ENCODE peak calls at places on chromosomes 5 and 9, in nine cellular contexts. T is mucosa of descending colon, P is GM23338, F is MM.1S, N is bronchial epithelial cell, E is fibroblast of lung, G is WERI-Rb-1, V is astrocyte of the spinal cord, S is transverse colon. O is an unnamed sample.

GRCh38 chr5:73433272-73433981 is 15.2 kb downstream of the FOXD1 start:
- DNase-seq in T (no peak), P (no peak), F (no peak), N (no peak), E (no peak), G (no peak), V (peak), S (no peak), O (no peak)

GRCh38 chr9:109588415-109588814 is 90.3 kb upstream of the PTPN3 start:
- DNase-seq in T (no peak), P (no peak), F (no peak), N (no peak), E (no peak), G (no peak), V (no peak), S (no peak), O (no peak)

GRCh38 chr5:164191240-164191639 is 685.8 kb downstream of the MAT2B start:
- DNase-seq in T (no peak), P (no peak), F (no peak), N (no peak), E (peak), G (no peak), V (peak), S (peak), O (peak)

GRCh38 chr5:139828207-139828895 is 32.7 kb downstream of the PSD2 start:
- DNase-seq in T (no peak), P (no peak), F (no peak), N (no peak), E (no peak), G (no peak), V (no peak), S (no peak), O (no peak)

GRCh38 chr9:137156567-137157375 is 13.1 kb downstream of the LRRC26 start:
- DNase-seq in T (no peak), P (peak), F (peak), N (no peak), E (peak), G (no peak), V (peak), S (peak), O (no peak)

GRCh38 chr9:116549061-116549664 is 137.9 kb upstream of the TRIM32 start:
- DNase-seq in T (peak), P (no peak), F (no peak), N (peak), E (peak), G (no peak), V (peak), S (peak), O (peak)

GRCh38 chr9:85959955-85960354 is 19.0 kb downstream of the NAA35 start:
- DNase-seq in T (no peak), P (no peak), F (no peak), N (no peak), E (no peak), G (no peak), V (no peak), S (no peak), O (no peak)

GRCh38 chr5:120415985-120416384 is 48.1 kb upstream of the PRR16 start:
- DNase-seq in T (no peak), P (peak), F (no peak), N (no peak), E (no peak), G (no peak), V (no peak), S (no peak), O (peak)

GRCh38 chr5:76521240-76521758 is 101.9 kb downstream of the F2RL2 start:
- DNase-seq in T (no peak), P (no peak), F (peak), N (peak), E (peak), G (no peak), V (peak), S (no peak), O (no peak)

GRCh38 chr9:72554221-72554641 is 32.8 kb downstream of the TMC1 start:
- DNase-seq in T (no peak), P (no peak), F (no peak), N (no peak), E (peak), G (no peak), V (peak), S (no peak), O (peak)

GRCh38 chr5:149641600-149641999 is 60.3 kb downstream of the ARHGEF37 start:
- DNase-seq in T (no peak), P (no peak), F (no peak), N (no peak), E (no peak), G (no peak), V (no peak), S (no peak), O (no peak)

GRCh38 chr5:151648988-151649387 is 37.7 kb downstream of the SPARC start:
- DNase-seq in T (no peak), P (no peak), F (no peak), N (no peak), E (no peak), G (peak), V (no peak), S (no peak), O (no peak)

GRCh38 chr5:123844873-123845272 is 332.9 kb downstream of the CSNK1G3 start:
- DNase-seq in T (no peak), P (no peak), F (no peak), N (no peak), E (no peak), G (no peak), V (peak), S (no peak), O (no peak)

GRCh38 chr9:113056191-113057106 is at the start of gene ZFP37:
- DNase-seq in T (peak), P (peak), F (peak), N (peak), E (peak), G (peak), V (peak), S (peak), O (peak)

GRCh38 chr5:9437741-9438240 is 108.1 kb downstream of the SEMA5A start:
- DNase-seq in T (no peak), P (no peak), F (no peak), N (peak), E (peak), G (no peak), V (peak), S (no peak), O (peak)

GRCh38 chr9:12403721-12404120 is 289.5 kb upstream of the TYRP1 start:
- DNase-seq in T (no peak), P (no peak), F (no peak), N (no peak), E (no peak), G (no peak), V (no peak), S (no peak), O (no peak)

GRCh38 chr9:5500441-5501235 is 9.7 kb upstream of the PDCD1LG2 start:
- DNase-seq in T (no peak), P (no peak), F (no peak), N (no peak), E (peak), G (no peak), V (peak), S (no peak), O (no peak)

GRCh38 chr5:7745882-7746735 is 104.8 kb downstream of the CFAP90 start:
- DNase-seq in T (no peak), P (peak), F (peak), N (peak), E (peak), G (peak), V (peak), S (peak), O (no peak)

GRCh38 chr9:6428940-6429889 is 16.2 kb downstream of the UHRF2 start:
- DNase-seq in T (no peak), P (no peak), F (peak), N (no peak), E (no peak), G (no peak), V (no peak), S (no peak), O (no peak)

GRCh38 chr5:15533124-15533893 is 33.3 kb downstream of the FBXL7 start:
- DNase-seq in T (no peak), P (no peak), F (no peak), N (peak), E (peak), G (no peak), V (peak), S (no peak), O (peak)

GRCh38 chr5:122078116-122078865 is at the start of gene LOX:
- DNase-seq in T (peak), P (peak), F (no peak), N (peak), E (peak), G (peak), V (peak), S (peak), O (peak)

GRCh38 chr5:10555134-10555733 is 8.6 kb upstream of the ANKRD33B start:
- DNase-seq in T (peak), P (no peak), F (no peak), N (peak), E (peak), G (no peak), V (peak), S (no peak), O (peak)

GRCh38 chr5:139877129-139877597 is 81.6 kb downstream of the PSD2 start:
- DNase-seq in T (no peak), P (peak), F (no peak), N (peak), E (no peak), G (no peak), V (no peak), S (no peak), O (no peak)

GRCh38 chr5:55360190-55360589 is 52.4 kb downstream of the MTREX start:
- DNase-seq in T (no peak), P (no peak), F (no peak), N (peak), E (peak), G (no peak), V (no peak), S (no peak), O (no peak)

GRCh38 chr9:81832571-81833285 is 95.5 kb upstream of the SPATA31D4 start:
- DNase-seq in T (no peak), P (no peak), F (no peak), N (no peak), E (no peak), G (no peak), V (no peak), S (no peak), O (no peak)

GRCh38 chr5:75348241-75348640 is 11.2 kb downstream of the HMGCR start:
- DNase-seq in T (no peak), P (no peak), F (no peak), N (no peak), E (no peak), G (no peak), V (peak), S (no peak), O (no peak)

GRCh38 chr5:139368613-139369012 is 14.5 kb downstream of the SLC23A1 start:
- DNase-seq in T (no peak), P (no peak), F (no peak), N (no peak), E (peak), G (no peak), V (peak), S (no peak), O (no peak)

GRCh38 chr9:91431485-91431884 is 7.9 kb upstream of the NFIL3 start:
- DNase-seq in T (no peak), P (no peak), F (no peak), N (no peak), E (no peak), G (no peak), V (no peak), S (no peak), O (no peak)

GRCh38 chr9:128082173-128082572 is 14.1 kb downstream of the SLC25A25 start:
- DNase-seq in T (no peak), P (peak), F (peak), N (peak), E (no peak), G (no peak), V (no peak), S (no peak), O (no peak)

GRCh38 chr9:7130421-7130820 is 372.6 kb downstream of the KDM4C start:
- DNase-seq in T (no peak), P (no peak), F (no peak), N (no peak), E (no peak), G (no peak), V (no peak), S (no peak), O (peak)

GRCh38 chr5:150122158-150122510 is 33.5 kb downstream of the PDGFRB start:
- DNase-seq in T (peak), P (peak), F (peak), N (peak), E (no peak), G (no peak), V (no peak), S (peak), O (no peak)

GRCh38 chr5:111820072-111820471 is 63.1 kb upstream of the NREP start:
- DNase-seq in T (no peak), P (no peak), F (no peak), N (no peak), E (peak), G (no peak), V (no peak), S (no peak), O (no peak)

GRCh38 chr5:123209163-123210013 is 120.3 kb downstream of the PRDM6 start:
- DNase-seq in T (no peak), P (no peak), F (no peak), N (peak), E (peak), G (no peak), V (peak), S (no peak), O (peak)

GRCh38 chr5:136766456-136766855 is 401.1 kb upstream of the TRPC7 start:
- DNase-seq in T (no peak), P (no peak), F (no peak), N (peak), E (no peak), G (no peak), V (peak), S (no peak), O (no peak)

DNA sequence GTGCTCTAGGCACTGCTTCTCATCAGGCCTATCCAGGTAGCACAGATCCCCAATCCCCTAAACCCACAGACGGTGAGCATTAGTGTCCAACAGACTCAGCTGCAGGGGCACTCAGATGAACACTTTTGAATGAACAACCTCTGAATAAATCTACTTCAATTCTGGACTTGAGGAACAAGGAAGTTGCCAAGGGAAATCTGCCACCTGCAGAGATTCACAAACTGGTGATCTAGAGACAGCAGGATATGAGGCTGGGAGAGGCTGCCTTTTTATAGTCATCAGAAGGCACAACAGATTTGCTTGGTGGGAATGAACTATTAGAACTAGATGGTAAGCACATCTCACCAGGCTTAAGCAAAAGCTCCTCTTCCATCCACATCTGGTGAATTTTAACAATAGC is 7.0 kb upstream of the HK3 start:
- DNase-seq in T (no peak), P (no peak), F (no peak), N (no peak), E (no peak), G (no peak), V (no peak), S (no peak), O (no peak)
- TF ChIP-seq CTCF in T (no peak), P (no peak), F (no peak), N (no peak), E (no peak), G (no peak), V (no peak), S (no peak), O (no peak)

GRCh38 chr5:172696171-172696849 is 55.2 kb downstream of the NEURL1B start:
- DNase-seq in T (peak), P (no peak), F (no peak), N (no peak), E (no peak), G (no peak), V (no peak), S (no peak), O (no peak)
- H3K4me3 ChIP-seq in T (no peak), P (no peak), F (no peak), N (no peak), E (no peak), G (no peak), V (no peak), S (no peak), O (no peak)

DNA sequence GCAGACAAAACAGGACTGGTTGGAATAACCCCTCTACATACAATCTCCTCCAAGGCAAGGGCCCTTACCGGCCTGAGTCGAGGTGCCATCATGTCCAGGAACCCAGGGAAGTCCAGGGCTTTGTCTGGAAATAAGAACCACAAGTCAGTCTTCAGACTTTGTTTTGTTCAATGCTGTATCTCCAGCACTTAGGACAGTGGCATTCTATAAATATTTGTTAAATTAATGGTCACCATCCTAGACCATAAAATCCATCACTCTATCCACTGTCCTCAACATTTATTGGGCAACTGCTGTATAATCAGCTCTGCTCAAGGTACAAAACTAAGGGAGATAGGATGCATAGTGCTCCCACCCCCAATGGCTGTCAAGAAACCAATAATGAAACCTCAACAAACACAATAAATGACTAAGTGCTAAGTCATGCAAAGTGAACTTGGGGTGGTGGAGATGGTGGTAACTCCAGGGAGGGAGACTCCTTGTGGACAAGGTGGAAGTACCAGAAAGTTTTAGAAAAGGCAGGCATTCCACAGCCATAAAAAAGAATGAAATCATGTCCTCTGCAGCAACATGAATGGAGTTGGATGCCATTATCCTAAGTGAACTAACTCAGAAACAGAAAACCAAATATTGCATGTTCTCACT is 5.0 kb downstream of the RELL2 start:
- DNase-seq in T (no peak), P (peak), F (peak), N (peak), E (peak), G (no peak), V (peak), S (no peak), O (no peak)
- TF ChIP-seq CTCF in T (no peak), P (peak), F (peak), N (peak), E (no peak), G (no peak), V (peak), S (no peak), O (peak)

GRCh38 chr5:171453056-171453725 is 33.7 kb downstream of the FGF18 start:
- DNase-seq in T (no peak), P (peak), F (no peak), N (no peak), E (no peak), G (no peak), V (no peak), S (no peak), O (no peak)

GRCh38 chr5:171449426-171449825 is 30.0 kb downstream of the FGF18 start:
- DNase-seq in T (no peak), P (no peak), F (no peak), N (no peak), E (no peak), G (no peak), V (no peak), S (no peak), O (no peak)

GRCh38 chr5:171451421-171451820 is 32.0 kb downstream of the FGF18 start:
- DNase-seq in T (no peak), P (no peak), F (no peak), N (no peak), E (no peak), G (no peak), V (no peak), S (no peak), O (no peak)

GRCh38 chr5:171453988-171454387 is 34.5 kb downstream of the FGF18 start:
- DNase-seq in T (no peak), P (no peak), F (no peak), N (no peak), E (no peak), G (no peak), V (no peak), S (no peak), O (no peak)

DNA sequence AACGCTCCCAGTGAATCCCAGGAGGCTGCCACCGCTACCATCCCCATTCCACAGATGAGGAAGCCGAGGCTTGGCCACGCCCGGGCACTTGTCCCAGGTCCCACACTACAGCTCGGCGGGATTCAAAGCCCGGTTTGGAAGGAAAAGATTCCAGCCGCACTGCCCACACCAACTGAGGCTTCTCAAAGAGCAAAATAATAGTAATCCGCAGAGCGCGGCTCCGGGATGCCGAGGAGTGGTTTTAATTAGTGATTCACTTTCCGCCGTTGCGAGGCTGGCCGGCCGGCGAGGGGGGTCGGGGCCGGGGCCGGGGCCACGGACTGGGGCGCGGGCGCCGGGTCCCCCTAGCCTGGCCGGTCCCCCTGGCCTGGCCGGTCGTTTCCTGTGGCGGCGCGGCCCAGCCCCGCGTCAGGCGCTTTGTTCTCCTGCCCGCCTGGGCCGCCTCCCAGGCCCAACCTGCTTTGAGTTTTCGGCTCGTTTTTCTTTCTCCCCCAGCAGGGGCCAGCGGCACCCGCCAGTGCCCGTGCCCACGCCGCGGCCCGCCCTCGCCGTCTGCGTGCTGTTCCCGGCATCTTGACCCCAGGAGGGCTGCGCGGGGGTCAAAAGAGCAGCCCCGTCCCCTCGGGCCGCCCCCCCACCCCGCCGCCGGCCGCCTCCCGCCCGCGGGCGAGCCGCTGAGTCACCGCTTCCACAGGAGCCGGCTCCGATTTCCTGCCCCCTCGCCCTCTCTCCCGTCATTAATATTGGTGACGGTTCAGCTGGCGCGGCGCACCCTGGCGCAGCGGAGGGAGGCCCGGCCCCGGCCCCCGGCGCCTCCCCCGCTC is 31.2 kb downstream of the FGF18 start:
- DNase-seq in T (peak), P (peak), F (no peak), N (peak), E (peak), G (no peak), V (peak), S (peak), O (peak)
- H3K4me3 ChIP-seq in T (no peak), P (peak), F (no peak), N (peak), E (no peak), G (no peak), V (peak), S (peak), O (peak)

DNA sequence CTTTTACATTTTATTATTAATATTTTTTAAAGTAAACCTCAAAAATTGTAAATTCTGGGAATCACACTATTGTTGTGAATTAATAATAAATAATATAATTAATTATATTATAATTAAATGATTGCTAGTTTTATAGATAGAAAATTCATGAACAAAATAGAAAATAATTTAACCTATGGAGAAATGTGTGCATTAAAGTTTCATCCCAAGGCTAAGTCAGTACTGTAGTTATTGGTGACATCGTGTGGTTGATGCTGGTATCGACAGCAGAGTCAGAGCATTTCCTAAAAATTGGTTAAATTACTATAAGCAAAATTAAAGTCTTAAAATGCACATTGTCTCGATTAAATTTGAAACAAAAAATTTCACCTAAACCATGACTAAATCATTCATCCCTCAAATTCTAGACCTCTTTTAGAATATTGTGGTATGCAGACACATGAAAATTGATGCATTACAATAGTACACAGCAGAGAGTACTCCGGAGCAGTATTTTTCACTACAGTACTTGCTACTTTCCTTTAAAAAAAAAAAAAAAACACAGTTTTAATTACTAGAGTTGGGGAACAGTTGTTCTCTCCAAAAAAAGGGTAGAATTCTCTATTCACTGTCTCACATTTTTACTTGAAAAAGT is 73.9 kb downstream of the RORB start:
- DNase-seq in T (no peak), P (peak), F (peak), N (peak), E (peak), G (peak), V (peak), S (no peak), O (no peak)
- TF ChIP-seq CTCF in T (peak), P (peak), F (peak), N (peak), E (peak), G (peak), V (peak), S (peak), O (peak)